ENCODE peak calls at places on chromosomes 5 and 9, in nine cellular contexts. Z, S, E, N, F, U, A, D and G are unnamed samples.

GRCh38 chr5:3999929-4000328 is 404.3 kb downstream of the IRX1 start:
- DNase-seq in Z (no peak), S (no peak), E (no peak), N (no peak), F (no peak), U (no peak), A (no peak), D (no peak), G (no peak)

GRCh38 chr5:43066231-43066798 is 26.2 kb upstream of the ANXA2R start:
- DNase-seq in Z (peak; percentile 73), S (peak; percentile 69), E (peak; percentile 91), N (no peak), F (peak; percentile 88), U (peak; percentile 85), A (peak; percentile 95), D (peak; percentile 58), G (peak; percentile 83)

GRCh38 chr9:129568560-129569505 is 52.1 kb downstream of the C9orf50 start:
- DNase-seq in Z (no peak), S (peak; percentile 47), E (peak; percentile 93), N (no peak), F (peak; percentile 56), U (no peak), A (peak; percentile 82), D (no peak), G (no peak)

GRCh38 chr9:117649126-117649525 is 55.1 kb upstream of the TLR4 start:
- DNase-seq in Z (no peak), S (peak; percentile 48), E (no peak), N (no peak), F (no peak), U (no peak), A (no peak), D (no peak), G (no peak)

GRCh38 chr5:136157514-136157913 is 24.9 kb downstream of the SMAD5 start:
- DNase-seq in Z (no peak), S (no peak), E (no peak), N (no peak), F (no peak), U (no peak), A (no peak), D (no peak), G (no peak)

GRCh38 chr5:51968756-51969155 is 585.5 kb downstream of the ISL1 start:
- DNase-seq in Z (no peak), S (no peak), E (no peak), N (no peak), F (no peak), U (no peak), A (no peak), D (no peak), G (no peak)

GRCh38 chr9:79651251-79651795 is 79.6 kb downstream of the TLE4 start:
- DNase-seq in Z (no peak), S (peak; percentile 71), E (no peak), N (no peak), F (peak; percentile 61), U (no peak), A (peak; percentile 79), D (no peak), G (no peak)

GRCh38 chr5:148733601-148734438 is 79.5 kb upstream of the HTR4 start:
- DNase-seq in Z (peak; percentile 64), S (peak; percentile 74), E (no peak), N (peak; percentile 61), F (peak; percentile 67), U (peak; percentile 55), A (no peak), D (peak; percentile 45), G (peak; percentile 84)

GRCh38 chr5:1031306-1031959 is 22.8 kb downstream of the NKD2 start:
- DNase-seq in Z (no peak), S (no peak), E (peak; percentile 46), N (no peak), F (no peak), U (no peak), A (peak; percentile 58), D (no peak), G (no peak)

GRCh38 chr5:145804701-145805100 is 30.4 kb downstream of the PRELID2 start:
- DNase-seq in Z (no peak), S (no peak), E (no peak), N (no peak), F (no peak), U (no peak), A (no peak), D (no peak), G (no peak)

GRCh38 chr5:179258922-179259730 is 86.1 kb downstream of the ADAMTS2 start:
- DNase-seq in Z (no peak), S (peak; percentile 95), E (peak; percentile 40), N (no peak), F (no peak), U (no peak), A (peak; percentile 70), D (no peak), G (no peak)

GRCh38 chr5:176630681-176631222 is 277 bp downstream of the EIF4E1B start:
- DNase-seq in Z (no peak), S (no peak), E (no peak), N (no peak), F (no peak), U (no peak), A (no peak), D (no peak), G (peak; percentile 19)

GRCh38 chr9:71895122-71895521 is 15.9 kb downstream of the ABHD17B start:
- DNase-seq in Z (no peak), S (peak; percentile 50), E (no peak), N (no peak), F (no peak), U (no peak), A (no peak), D (no peak), G (peak; percentile 23)

GRCh38 chr5:179802950-179803562 is 3.6 kb downstream of the MGAT4B start:
- DNase-seq in Z (no peak), S (no peak), E (peak; percentile 54), N (no peak), F (no peak), U (no peak), A (peak; percentile 50), D (no peak), G (no peak)

GRCh38 chr9:134936021-134936761 is 18.5 kb upstream of the FCN1 start:
- DNase-seq in Z (no peak), S (no peak), E (peak; percentile 55), N (no peak), F (peak; percentile 41), U (no peak), A (no peak), D (no peak), G (peak; percentile 78)

DNA sequence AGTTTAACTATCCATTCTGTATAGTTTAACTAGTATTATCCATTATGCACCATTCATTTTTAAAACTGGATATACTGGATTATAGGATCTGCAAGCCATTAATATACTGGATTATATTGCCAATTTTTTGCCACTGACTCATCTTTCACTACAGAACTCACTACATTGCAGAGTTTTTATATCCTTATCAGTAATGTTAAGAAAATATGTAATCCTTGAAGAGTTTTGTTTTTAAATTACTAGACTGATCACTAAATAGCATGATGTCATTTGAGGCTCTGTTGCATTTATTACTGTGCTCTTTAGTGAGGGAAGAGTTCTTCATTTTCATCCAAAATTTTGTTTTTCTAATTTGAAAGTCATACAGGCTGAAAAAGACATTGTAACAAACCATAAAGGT is 109.8 kb upstream of the SNX2 start:
- DNase-seq in Z (no peak), S (peak; percentile 14), E (no peak), N (no peak), F (no peak), U (no peak), A (no peak), D (no peak), G (no peak)
- H3K27ac ChIP-seq in Z (no peak overlapping the region), S (no peak overlapping the region), E (no peak overlapping the region), N (no peak overlapping the region), F (no peak overlapping the region), U (no peak overlapping the region), A (no peak overlapping the region), D (no peak overlapping the region), G (no peak overlapping the region)

GRCh38 chr9:108049671-108050494 is 560.3 kb upstream of the KLF4 start:
- DNase-seq in Z (no peak), S (no peak), E (no peak), N (no peak), F (no peak), U (no peak), A (no peak), D (no peak), G (no peak)
- H3K27ac ChIP-seq in Z (no peak overlapping the region), S (peak overlapping the region; percentile 4), E (no peak overlapping the region), N (peak overlapping the region; percentile 22), F (no peak overlapping the region), U (no peak overlapping the region), A (no peak overlapping the region), D (no peak overlapping the region), G (no peak overlapping the region)

GRCh38 chr5:159207222-159207615 is 2.1 kb downstream of the RNF145 start:
- DNase-seq in Z (no peak), S (no peak), E (no peak), N (no peak), F (no peak), U (no peak), A (no peak), D (no peak), G (no peak)

GRCh38 chr5:159208508-159209437 is 580 bp downstream of the RNF145 start:
- DNase-seq in Z (peak; percentile 46), S (peak; percentile 46), E (peak; percentile 85), N (no peak), F (peak; percentile 65), U (peak; percentile 12), A (peak; percentile 82), D (no peak), G (peak; percentile 19)

GRCh38 chr5:159206818-159207217 is 2.5 kb downstream of the RNF145 start:
- DNase-seq in Z (no peak), S (peak; percentile 21), E (no peak), N (no peak), F (no peak), U (no peak), A (no peak), D (no peak), G (no peak)

GRCh38 chr5:159207616-159208507 is 1.5 kb downstream of the RNF145 start:
- DNase-seq in Z (peak; percentile 58), S (peak; percentile 91), E (peak; percentile 92), N (peak; percentile 51), F (peak; percentile 86), U (peak; percentile 87), A (peak; percentile 92), D (peak; percentile 68), G (peak; percentile 91)

DNA sequence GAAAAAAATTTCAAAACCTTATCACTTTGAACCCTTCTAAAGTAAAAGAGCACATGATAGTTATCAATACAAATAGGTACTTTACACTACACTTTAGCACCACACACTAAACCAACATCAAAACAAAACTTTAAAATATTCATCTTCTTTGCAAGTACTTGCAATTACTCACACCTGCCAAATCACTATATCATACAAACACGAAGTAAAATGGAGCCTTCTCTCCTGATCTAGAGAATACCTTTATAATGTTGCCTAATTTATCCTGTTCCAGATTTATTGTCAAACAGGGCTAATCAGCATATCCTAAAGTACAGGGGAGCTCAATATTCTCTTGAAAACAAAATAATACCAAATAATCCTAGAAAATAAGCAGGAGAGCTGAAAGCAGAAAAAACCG is 3.0 kb downstream of the RNF145 start:
- DNase-seq in Z (no peak), S (no peak), E (no peak), N (no peak), F (no peak), U (no peak), A (no peak), D (no peak), G (no peak)
- H3K27ac ChIP-seq in Z (no peak overlapping the region), S (peak overlapping the region; percentile 96), E (no peak overlapping the region), N (no peak overlapping the region), F (peak overlapping the region; percentile 93), U (peak overlapping the region; percentile 87), A (peak overlapping the region; percentile 97), D (peak overlapping the region; percentile 89), G (peak overlapping the region; percentile 92)

DNA sequence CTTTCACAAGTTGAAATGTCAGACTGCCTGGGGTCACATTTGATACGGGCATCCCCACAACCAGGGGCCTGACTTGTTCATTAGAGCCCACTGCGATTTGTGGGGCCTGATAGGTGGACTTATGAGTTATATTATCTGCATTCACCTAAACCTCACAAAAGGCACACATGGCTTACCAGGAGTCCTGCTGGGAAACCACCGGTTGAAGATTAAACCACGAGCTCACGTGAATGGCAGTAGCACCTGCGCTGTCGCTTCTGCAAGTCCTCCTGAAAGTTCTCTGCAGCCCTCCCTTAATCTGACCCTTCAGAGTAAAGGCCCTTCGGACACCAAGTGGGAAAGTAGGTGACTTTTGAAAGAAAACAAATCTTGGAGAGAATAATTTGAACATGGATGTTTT is 68.9 kb downstream of the PPIC start:
- DNase-seq in Z (no peak), S (no peak), E (no peak), N (no peak), F (no peak), U (no peak), A (no peak), D (no peak), G (no peak)
- H3K27ac ChIP-seq in Z (no peak overlapping the region), S (no peak overlapping the region), E (no peak overlapping the region), N (no peak overlapping the region), F (no peak overlapping the region), U (no peak overlapping the region), A (no peak overlapping the region), D (no peak overlapping the region), G (no peak overlapping the region)